ENCODE peak calls at places on chromosomes 2 and 18, in six cellular contexts. One of them, this sample, is unnamed.

GRCh38 chr2:112031473-112031872 is 23.6 kb upstream of the TMEM87B start:
- DNase-seq in endothelial cell: no peak
- DNase-seq in neural crest cell: no peak
- DNase-seq in cardiac fibroblast: peak; percentile 41
- DNase-seq in fibroblast of villous mesenchyme: peak; percentile 38
- DNase-seq in body of pancreas: no peak
- DNase-seq in this sample: no peak

GRCh38 chr2:222649801-222650200 is 6.1 kb downstream of the FARSB start:
- DNase-seq in cardiac fibroblast: no peak
- DNase-seq in neural crest cell: no peak
- DNase-seq in body of pancreas: no peak
- DNase-seq in fibroblast of villous mesenchyme: no peak
- DNase-seq in endothelial cell: no peak
- DNase-seq in this sample: no peak

GRCh38 chr2:142223309-142223708 is 92.5 kb upstream of the LRP1B start:
- DNase-seq in neural crest cell: no peak
- DNase-seq in cardiac fibroblast: no peak
- DNase-seq in endothelial cell: no peak
- DNase-seq in fibroblast of villous mesenchyme: no peak
- DNase-seq in body of pancreas: no peak
- DNase-seq in this sample: no peak

GRCh38 chr2:211055438-211055837 is 499.0 kb downstream of the CPS1 start:
- DNase-seq in endothelial cell: peak; percentile 39
- DNase-seq in fibroblast of villous mesenchyme: no peak
- DNase-seq in cardiac fibroblast: peak; percentile 7
- DNase-seq in neural crest cell: no peak
- DNase-seq in body of pancreas: no peak
- DNase-seq in this sample: no peak

GRCh38 chr2:135130751-135131150 is 78.7 kb downstream of the RAB3GAP1 start:
- DNase-seq in body of pancreas: no peak
- DNase-seq in endothelial cell: no peak
- DNase-seq in cardiac fibroblast: no peak
- DNase-seq in fibroblast of villous mesenchyme: no peak
- DNase-seq in neural crest cell: no peak
- DNase-seq in this sample: no peak

GRCh38 chr18:79927597-79928562 is 23.6 kb downstream of the SLC66A2 start:
- DNase-seq in endothelial cell: no peak
- DNase-seq in fibroblast of villous mesenchyme: no peak
- DNase-seq in cardiac fibroblast: no peak
- DNase-seq in neural crest cell: no peak
- DNase-seq in body of pancreas: peak; percentile 14
- DNase-seq in this sample: peak; percentile 6

GRCh38 chr2:241546771-241547498 is 11.6 kb upstream of the BOK start:
- DNase-seq in body of pancreas: no peak
- DNase-seq in fibroblast of villous mesenchyme: peak; percentile 79
- DNase-seq in endothelial cell: peak; percentile 43
- DNase-seq in cardiac fibroblast: peak; percentile 89
- DNase-seq in neural crest cell: no peak
- DNase-seq in this sample: no peak

GRCh38 chr18:30093376-30093775 is 949.2 kb downstream of the DSC3 start:
- DNase-seq in fibroblast of villous mesenchyme: no peak
- DNase-seq in neural crest cell: no peak
- DNase-seq in cardiac fibroblast: no peak
- DNase-seq in endothelial cell: no peak
- DNase-seq in body of pancreas: no peak
- DNase-seq in this sample: no peak

GRCh38 chr2:82330104-82330503 is 2025.6 kb upstream of the LRRTM1 start:
- DNase-seq in endothelial cell: no peak
- DNase-seq in fibroblast of villous mesenchyme: no peak
- DNase-seq in cardiac fibroblast: no peak
- DNase-seq in body of pancreas: no peak
- DNase-seq in neural crest cell: no peak
- DNase-seq in this sample: no peak

GRCh38 chr2:177172034-177172880 is 40.3 kb upstream of the HNRNPA3 start:
- DNase-seq in body of pancreas: no peak
- DNase-seq in neural crest cell: no peak
- DNase-seq in endothelial cell: no peak
- DNase-seq in fibroblast of villous mesenchyme: peak; percentile 65
- DNase-seq in cardiac fibroblast: peak; percentile 63
- DNase-seq in this sample: no peak

GRCh38 chr18:75408554-75409506 is 18.7 kb downstream of the SMIM21 start:
- DNase-seq in neural crest cell: no peak
- DNase-seq in body of pancreas: no peak
- DNase-seq in cardiac fibroblast: peak; percentile 77
- DNase-seq in fibroblast of villous mesenchyme: peak; percentile 89
- DNase-seq in endothelial cell: no peak
- DNase-seq in this sample: no peak

GRCh38 chr2:239365071-239365781 is 35.6 kb downstream of the HDAC4 start:
- DNase-seq in cardiac fibroblast: no peak
- DNase-seq in neural crest cell: no peak
- DNase-seq in body of pancreas: no peak
- DNase-seq in fibroblast of villous mesenchyme: peak; percentile 56
- DNase-seq in endothelial cell: no peak
- DNase-seq in this sample: no peak

GRCh38 chr18:54558609-54559585 is 32.1 kb upstream of the DYNAP start:
- DNase-seq in body of pancreas: no peak
- DNase-seq in neural crest cell: no peak
- DNase-seq in cardiac fibroblast: peak; percentile 34
- DNase-seq in fibroblast of villous mesenchyme: peak; percentile 13
- DNase-seq in endothelial cell: peak; percentile 12
- DNase-seq in this sample: no peak

GRCh38 chr2:38862481-38862880 is 13.3 kb downstream of the DHX57 start:
- DNase-seq in body of pancreas: no peak
- DNase-seq in cardiac fibroblast: no peak
- DNase-seq in fibroblast of villous mesenchyme: no peak
- DNase-seq in endothelial cell: no peak
- DNase-seq in neural crest cell: no peak
- DNase-seq in this sample: no peak

GRCh38 chr2:73823916-73824523 is 4.7 kb upstream of the STAMBP start:
- DNase-seq in cardiac fibroblast: peak; percentile 94
- DNase-seq in fibroblast of villous mesenchyme: peak; percentile 90
- DNase-seq in neural crest cell: no peak
- DNase-seq in endothelial cell: peak; percentile 18
- DNase-seq in body of pancreas: peak; percentile 19
- DNase-seq in this sample: no peak

GRCh38 chr18:55778731-55779460 is 190.9 kb upstream of the TCF4 start:
- DNase-seq in fibroblast of villous mesenchyme: peak; percentile 34
- DNase-seq in neural crest cell: no peak
- DNase-seq in endothelial cell: no peak
- DNase-seq in cardiac fibroblast: peak; percentile 45
- DNase-seq in body of pancreas: no peak
- DNase-seq in this sample: no peak

GRCh38 chr2:219273887-219274391 is 5.2 kb upstream of the DNAJB2 start:
- DNase-seq in fibroblast of villous mesenchyme: no peak
- DNase-seq in endothelial cell: no peak
- DNase-seq in cardiac fibroblast: no peak
- DNase-seq in neural crest cell: no peak
- DNase-seq in body of pancreas: no peak
- DNase-seq in this sample: no peak

GRCh38 chr2:25258814-25259743 is 82.6 kb downstream of the DNMT3A start:
- DNase-seq in neural crest cell: no peak
- DNase-seq in body of pancreas: no peak
- DNase-seq in fibroblast of villous mesenchyme: no peak
- DNase-seq in endothelial cell: no peak
- DNase-seq in cardiac fibroblast: no peak
- DNase-seq in this sample: no peak

GRCh38 chr2:96413067-96413722 is 77.6 kb downstream of the NCAPH start:
- DNase-seq in endothelial cell: no peak
- DNase-seq in fibroblast of villous mesenchyme: no peak
- DNase-seq in neural crest cell: no peak
- DNase-seq in cardiac fibroblast: peak; percentile 7
- DNase-seq in body of pancreas: no peak
- DNase-seq in this sample: no peak

GRCh38 chr2:215401896-215402379 is 33.9 kb downstream of the FN1 start:
- DNase-seq in cardiac fibroblast: peak; percentile 84
- DNase-seq in body of pancreas: no peak
- DNase-seq in fibroblast of villous mesenchyme: peak; percentile 92
- DNase-seq in neural crest cell: no peak
- DNase-seq in endothelial cell: no peak
- DNase-seq in this sample: no peak

GRCh38 chr2:82124629-82125028 is 1820.1 kb upstream of the LRRTM1 start:
- DNase-seq in neural crest cell: no peak
- DNase-seq in cardiac fibroblast: peak; percentile 1
- DNase-seq in fibroblast of villous mesenchyme: no peak
- DNase-seq in body of pancreas: no peak
- DNase-seq in endothelial cell: no peak
- DNase-seq in this sample: no peak

GRCh38 chr2:179429060-179429471 is 164.4 kb upstream of the SESTD1 start:
- DNase-seq in endothelial cell: no peak
- DNase-seq in neural crest cell: no peak
- DNase-seq in body of pancreas: no peak
- DNase-seq in fibroblast of villous mesenchyme: no peak
- DNase-seq in cardiac fibroblast: no peak
- DNase-seq in this sample: no peak

GRCh38 chr2:180730976-180731375 is 249.4 kb upstream of the UBE2E3 start:
- DNase-seq in body of pancreas: no peak
- DNase-seq in fibroblast of villous mesenchyme: peak; percentile 16
- DNase-seq in endothelial cell: no peak
- DNase-seq in cardiac fibroblast: peak; percentile 36
- DNase-seq in neural crest cell: no peak
- DNase-seq in this sample: no peak

GRCh38 chr18:14577971-14578370 is 34.6 kb upstream of the POTEC start:
- DNase-seq in body of pancreas: no peak
- DNase-seq in cardiac fibroblast: no peak
- DNase-seq in neural crest cell: no peak
- DNase-seq in endothelial cell: no peak
- DNase-seq in fibroblast of villous mesenchyme: no peak
- DNase-seq in this sample: no peak

GRCh38 chr2:71610671-71611070 is 157.3 kb downstream of the DYSF start:
- DNase-seq in neural crest cell: no peak
- DNase-seq in cardiac fibroblast: no peak
- DNase-seq in endothelial cell: no peak
- DNase-seq in body of pancreas: peak; percentile 4
- DNase-seq in fibroblast of villous mesenchyme: no peak
- DNase-seq in this sample: peak; percentile 19

GRCh38 chr2:71611247-71611646 is 157.9 kb downstream of the DYSF start:
- DNase-seq in cardiac fibroblast: no peak
- DNase-seq in body of pancreas: peak; percentile 5
- DNase-seq in fibroblast of villous mesenchyme: no peak
- DNase-seq in neural crest cell: no peak
- DNase-seq in endothelial cell: no peak
- DNase-seq in this sample: peak; percentile 6

GRCh38 chr2:71609441-71609840 is 156.1 kb downstream of the DYSF start:
- DNase-seq in cardiac fibroblast: peak; percentile 10
- DNase-seq in fibroblast of villous mesenchyme: peak; percentile 37
- DNase-seq in endothelial cell: peak; percentile 2
- DNase-seq in neural crest cell: no peak
- DNase-seq in body of pancreas: no peak
- DNase-seq in this sample: peak; percentile 19

GRCh38 chr2:71609029-71609428 is 155.7 kb downstream of the DYSF start:
- DNase-seq in endothelial cell: peak; percentile 2
- DNase-seq in neural crest cell: no peak
- DNase-seq in cardiac fibroblast: no peak
- DNase-seq in fibroblast of villous mesenchyme: no peak
- DNase-seq in body of pancreas: peak; percentile 2
- DNase-seq in this sample: peak; percentile 8

GRCh38 chr2:71609958-71610357 is 156.6 kb downstream of the DYSF start:
- DNase-seq in endothelial cell: no peak
- DNase-seq in neural crest cell: no peak
- DNase-seq in cardiac fibroblast: peak; percentile 64
- DNase-seq in body of pancreas: no peak
- DNase-seq in fibroblast of villous mesenchyme: peak; percentile 38
- DNase-seq in this sample: peak; percentile 7
- TF ChIP-seq CTCF in endothelial cell: no peak
- TF ChIP-seq CTCF in neural crest cell: peak; percentile 54
- TF ChIP-seq CTCF in cardiac fibroblast: no peak
- TF ChIP-seq CTCF in body of pancreas: no peak
- TF ChIP-seq CTCF in fibroblast of villous mesenchyme: peak; percentile 30
- TF ChIP-seq CTCF in this sample: no peak

GRCh38 chr18:43420091-43420490 is 142.8 kb upstream of the SYT4 start:
- DNase-seq in cardiac fibroblast: no peak
- DNase-seq in body of pancreas: no peak
- DNase-seq in neural crest cell: no peak
- DNase-seq in fibroblast of villous mesenchyme: no peak
- DNase-seq in endothelial cell: no peak
- DNase-seq in this sample: no peak

GRCh38 chr18:43422483-43422882 is 145.2 kb upstream of the SYT4 start:
- DNase-seq in neural crest cell: no peak
- DNase-seq in body of pancreas: no peak
- DNase-seq in endothelial cell: no peak
- DNase-seq in cardiac fibroblast: peak; percentile 4
- DNase-seq in fibroblast of villous mesenchyme: no peak
- DNase-seq in this sample: no peak

DNA sequence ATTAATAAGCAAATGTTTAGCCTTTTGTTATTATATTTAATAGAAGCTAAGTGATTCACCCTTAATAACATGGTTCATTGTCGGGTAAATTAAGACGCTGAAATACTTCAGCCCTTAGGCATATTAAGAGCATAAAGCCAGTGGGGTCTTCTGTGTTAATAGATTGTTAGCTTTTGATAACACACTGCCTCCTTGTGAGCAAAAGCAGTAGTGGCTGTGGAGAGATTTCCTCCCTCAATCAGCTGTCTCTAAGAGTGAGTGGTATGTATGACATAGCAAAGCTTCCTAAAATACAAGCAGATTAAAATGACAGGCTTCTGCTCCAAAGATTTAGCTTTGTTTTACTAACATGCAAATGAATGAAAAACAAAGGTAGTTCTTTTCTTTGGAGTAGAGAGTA is 143.7 kb upstream of the SYT4 start:
- DNase-seq in endothelial cell: no peak
- DNase-seq in body of pancreas: no peak
- DNase-seq in neural crest cell: no peak
- DNase-seq in fibroblast of villous mesenchyme: no peak
- DNase-seq in cardiac fibroblast: no peak
- DNase-seq in this sample: no peak
- TF ChIP-seq CTCF in endothelial cell: peak; percentile 23
- TF ChIP-seq CTCF in body of pancreas: no peak
- TF ChIP-seq CTCF in neural crest cell: peak; percentile 47
- TF ChIP-seq CTCF in fibroblast of villous mesenchyme: no peak
- TF ChIP-seq CTCF in cardiac fibroblast: peak; percentile 12
- TF ChIP-seq CTCF in this sample: no peak

GRCh38 chr2:197037863-197038398 is 111.4 kb upstream of the PGAP1 start:
- DNase-seq in neural crest cell: no peak
- DNase-seq in endothelial cell: no peak
- DNase-seq in body of pancreas: no peak
- DNase-seq in cardiac fibroblast: no peak
- DNase-seq in fibroblast of villous mesenchyme: no peak
- DNase-seq in this sample: no peak
- TF ChIP-seq CTCF in neural crest cell: no peak
- TF ChIP-seq CTCF in endothelial cell: no peak
- TF ChIP-seq CTCF in body of pancreas: no peak
- TF ChIP-seq CTCF in cardiac fibroblast: peak; percentile 15
- TF ChIP-seq CTCF in fibroblast of villous mesenchyme: no peak
- TF ChIP-seq CTCF in this sample: no peak

GRCh38 chr2:29921560-29921915 is at the start of gene ALK:
- DNase-seq in cardiac fibroblast: peak; percentile 73
- DNase-seq in body of pancreas: peak; percentile 89
- DNase-seq in endothelial cell: peak; percentile 95
- DNase-seq in fibroblast of villous mesenchyme: peak; percentile 60
- DNase-seq in neural crest cell: peak; percentile 80
- DNase-seq in this sample: peak; percentile 53

GRCh38 chr2:29920130-29920577 is 1.2 kb downstream of the ALK start:
- DNase-seq in cardiac fibroblast: peak; percentile 28
- DNase-seq in fibroblast of villous mesenchyme: peak; percentile 38
- DNase-seq in endothelial cell: peak; percentile 90
- DNase-seq in body of pancreas: peak; percentile 69
- DNase-seq in neural crest cell: peak; percentile 91
- DNase-seq in this sample: no peak

GRCh38 chr2:29920631-29921559 is 491 bp downstream of the ALK start:
- DNase-seq in cardiac fibroblast: peak; percentile 9
- DNase-seq in endothelial cell: peak; percentile 37
- DNase-seq in body of pancreas: peak; percentile 20
- DNase-seq in neural crest cell: peak; percentile 20
- DNase-seq in fibroblast of villous mesenchyme: no peak
- DNase-seq in this sample: no peak

GRCh38 chr2:29923110-29923721 is 1.8 kb upstream of the ALK start:
- DNase-seq in cardiac fibroblast: peak; percentile 72
- DNase-seq in fibroblast of villous mesenchyme: peak; percentile 60
- DNase-seq in endothelial cell: peak; percentile 65
- DNase-seq in neural crest cell: peak; percentile 61
- DNase-seq in body of pancreas: peak; percentile 68
- DNase-seq in this sample: peak; percentile 35
- TF ChIP-seq CTCF in cardiac fibroblast: peak; percentile 91
- TF ChIP-seq CTCF in fibroblast of villous mesenchyme: peak; percentile 91
- TF ChIP-seq CTCF in endothelial cell: peak; percentile 97
- TF ChIP-seq CTCF in neural crest cell: peak; percentile 99
- TF ChIP-seq CTCF in body of pancreas: peak; percentile 95
- TF ChIP-seq CTCF in this sample: peak; percentile 6

This sample was measured in omental fat pad.